ENCODE peak calls at places on chromosomes 16 and 17, in six cellular contexts. W is dorsolateral prefrontal cortex; M is fibroblast of lung; F is CD8-positive, alpha-beta memory T cell; K is AG04449; U is omental fat pad. Z is an unnamed sample.

GRCh38 chr16:12976936-12977335 is 75.5 kb downstream of the SHISA9 start:
- DNase-seq in U (no peak), K (no peak), W (no peak), M (no peak), F (no peak), Z (no peak)

GRCh38 chr16:89009343-89010209 is 32.6 kb upstream of the CBFA2T3 start:
- DNase-seq in W (peak; percentile 10), M (peak; percentile 4), F (peak; percentile 25), U (no peak), K (no peak), Z (no peak)

GRCh38 chr16:4273858-4274291 is 1.1 kb upstream of the TFAP4 start:
- DNase-seq in W (no peak), K (no peak), M (peak; percentile 34), F (no peak), U (no peak), Z (no peak)

GRCh38 chr16:27455700-27456099 is 53.7 kb downstream of the IL21R start:
- DNase-seq in F (no peak), U (no peak), M (no peak), K (no peak), W (no peak), Z (no peak)

GRCh38 chr17:8851600-8851999 is 15.9 kb downstream of the PIK3R6 start:
- DNase-seq in F (no peak), K (no peak), M (no peak), W (no peak), U (no peak), Z (no peak)

GRCh38 chr16:77221482-77221881 is 22.3 kb downstream of the SYCE1L start:
- DNase-seq in U (no peak), M (no peak), K (no peak), W (no peak), F (no peak), Z (no peak)

GRCh38 chr17:39116224-39116623 is 35.2 kb downstream of the PLXDC1 start:
- DNase-seq in W (peak; percentile 22), F (no peak), U (no peak), K (no peak), M (no peak), Z (no peak)

GRCh38 chr16:52812945-52813556 is 239.6 kb downstream of the CHD9NB start:
- DNase-seq in F (no peak), M (peak; percentile 75), K (no peak), U (no peak), W (no peak), Z (no peak)

GRCh38 chr17:7192271-7192937 is 13.2 kb upstream of the ASGR1 start:
- DNase-seq in K (no peak), W (no peak), F (no peak), U (no peak), M (no peak), Z (no peak)

GRCh38 chr17:33375086-33375485 is 82.0 kb upstream of the ASIC2 start:
- DNase-seq in F (no peak), U (no peak), K (no peak), W (no peak), M (no peak), Z (no peak)

GRCh38 chr17:77141846-77142449 is 1.2 kb downstream of the SEC14L1 start:
- DNase-seq in W (no peak), M (peak; percentile 45), U (no peak), K (no peak), F (no peak), Z (no peak)

GRCh38 chr17:64320613-64321553 is 57.8 kb upstream of the TEX2 start:
- DNase-seq in W (peak; percentile 24), M (peak; percentile 64), K (no peak), F (peak; percentile 57), U (no peak), Z (no peak)

GRCh38 chr17:17361543-17362511 is 58.7 kb downstream of the NT5M start:
- DNase-seq in W (peak; percentile 16), K (no peak), M (no peak), F (no peak), U (no peak), Z (no peak)

Z was measured in thoracic aorta.